ENCODE peak calls at places on chromosomes 3 and 15, in ten cellular contexts. M is endothelial cell of umbilical vein; E is left lung; U is GM06990; C is A549; S is glutamatergic neuron; Z is tibial artery; Q is astrocyte of the spinal cord; L is activated CD8-positive, alpha-beta T cell treated with anti-CD3 and anti-CD28 coated beads for 36 hours; W is hepatocyte. J is an unnamed sample.

GRCh38 chr15:69780981-69781380 is 316.7 kb downstream of the TLE3 start:
- DNase-seq in M (no peak), E (no peak), U (no peak), C (no peak), S (no peak), Z (no peak), Q (no peak), L (no peak), W (no peak), J (no peak)

GRCh38 chr15:39472661-39473657 is 107.9 kb upstream of the THBS1 start:
- DNase-seq in M (no peak), E (peak), U (no peak), C (no peak), S (no peak), Z (peak), Q (peak), L (no peak), W (peak), J (peak)

GRCh38 chr15:48415036-48415886 is 84.0 kb downstream of the DUT start:
- DNase-seq in M (peak), E (no peak), U (no peak), C (peak), S (peak), Z (no peak), Q (no peak), L (no peak), W (no peak), J (peak)

GRCh38 chr3:177060492-177060891 is 136.8 kb downstream of the TBL1XR1 start:
- DNase-seq in M (no peak), E (no peak), U (no peak), C (no peak), S (no peak), Z (no peak), Q (no peak), L (no peak), W (no peak), J (no peak)

GRCh38 chr15:95511680-95512079 is 818.8 kb upstream of the NR2F2 start:
- DNase-seq in M (peak), E (no peak), U (no peak), C (no peak), S (no peak), Z (no peak), Q (no peak), L (no peak), W (no peak), J (peak)

GRCh38 chr15:73955851-73956250 is 29.6 kb downstream of the LOXL1 start:
- DNase-seq in M (no peak), E (no peak), U (no peak), C (no peak), S (no peak), Z (peak), Q (no peak), L (no peak), W (no peak), J (no peak)

GRCh38 chr15:81357178-81357686 is 16.8 kb downstream of the TMC3 start:
- DNase-seq in M (no peak), E (no peak), U (no peak), C (no peak), S (no peak), Z (no peak), Q (no peak), L (no peak), W (no peak), J (no peak)

GRCh38 chr3:131110087-131110486 is 83.4 kb downstream of the NEK11 start:
- DNase-seq in M (peak), E (no peak), U (no peak), C (no peak), S (no peak), Z (no peak), Q (peak), L (no peak), W (no peak), J (peak)

GRCh38 chr3:42667523-42668402 is 14.3 kb downstream of the ZBTB47 start:
- DNase-seq in M (no peak), E (no peak), U (no peak), C (no peak), S (peak), Z (peak), Q (no peak), L (no peak), W (no peak), J (no peak)

DNA sequence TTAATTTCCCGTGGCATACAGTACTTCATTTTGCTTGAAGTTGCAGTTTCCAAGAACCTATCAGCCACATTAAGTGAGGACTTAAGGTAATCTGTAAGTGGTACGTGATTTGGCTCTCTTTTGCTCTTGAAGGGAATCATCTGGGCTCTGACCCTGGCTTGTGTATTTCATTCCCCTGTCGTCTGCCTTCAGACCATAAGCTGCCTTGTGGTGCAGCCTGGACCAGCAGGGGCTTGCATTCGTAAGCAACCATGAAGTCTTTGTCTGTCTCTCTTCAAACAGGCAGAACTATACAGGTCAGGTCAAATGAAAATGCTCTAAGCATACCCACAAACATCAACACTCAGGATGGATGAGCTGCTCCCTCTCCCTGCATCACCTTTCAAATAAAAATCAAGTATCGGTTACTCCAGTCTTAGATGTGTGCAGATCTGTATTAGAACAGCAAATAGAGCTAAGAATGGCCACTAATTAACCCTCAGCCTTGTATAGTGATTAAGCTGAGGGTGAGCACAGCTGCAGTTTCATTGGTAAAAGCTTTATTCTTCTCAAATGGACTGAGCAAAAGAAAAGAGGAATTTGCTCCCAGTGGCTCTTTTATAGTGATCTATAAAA is 268.6 kb upstream of the UBE2E1 start:
- DNase-seq in M (no peak), E (no peak), U (no peak), C (no peak), S (peak), Z (no peak), Q (no peak), L (no peak), W (no peak), J (no peak)
- TF ChIP-seq CTCF in M (no peak), E (no peak), U (no peak), C (no peak), S (no peak), Z (no peak), Q (no peak), L (no peak), W (no peak), J (no peak)

GRCh38 chr3:127254730-127255129 is 33.1 kb downstream of the PRR20G start:
- DNase-seq in M (no peak), E (no peak), U (no peak), C (peak), S (no peak), Z (no peak), Q (no peak), L (no peak), W (no peak), J (peak)
- TF ChIP-seq CTCF in M (peak), E (peak), U (peak), C (peak), S (no peak), Z (no peak), Q (no peak), L (no peak), W (peak), J (peak)

DNA sequence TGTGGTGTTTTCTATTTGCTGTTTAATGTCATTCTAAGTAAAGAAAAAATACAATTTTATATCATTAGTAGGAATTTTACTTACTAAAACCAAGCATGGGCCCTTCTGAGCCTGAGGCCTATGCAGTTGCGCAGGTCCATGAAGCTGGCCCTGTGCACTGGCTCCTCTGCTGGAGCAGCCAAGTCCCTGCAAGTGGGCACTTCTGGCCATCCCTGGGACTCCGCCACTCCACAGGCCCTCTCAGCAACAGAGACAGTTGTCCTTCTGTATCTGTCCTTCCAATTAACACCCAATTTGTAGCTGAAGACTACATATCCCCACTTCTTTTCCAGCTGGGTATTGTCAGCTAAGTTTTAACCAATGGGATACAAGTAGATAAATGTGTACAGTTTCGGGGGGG is 49.9 kb upstream of the RYK start:
- DNase-seq in M (no peak), E (no peak), U (no peak), C (no peak), S (peak), Z (no peak), Q (no peak), L (no peak), W (no peak), J (no peak)
- TF ChIP-seq CTCF in M (no peak), E (no peak), U (no peak), C (no peak), S (no peak), Z (no peak), Q (peak), L (no peak), W (peak), J (peak)

GRCh38 chr3:36944012-36944640 is 728 bp downstream of the TRANK1 start:
- DNase-seq in M (peak), E (peak), U (peak), C (peak), S (peak), Z (peak), Q (peak), L (peak), W (peak), J (peak)
- TF ChIP-seq CTCF in M (no peak), E (no peak), U (no peak), C (no peak), S (no peak), Z (no peak), Q (peak), L (no peak), W (no peak), J (peak)

GRCh38 chr3:141498592-141499223 is 11.9 kb downstream of the RASA2 start:
- DNase-seq in M (no peak), E (peak), U (peak), C (no peak), S (no peak), Z (no peak), Q (no peak), L (peak), W (no peak), J (no peak)
- TF ChIP-seq CTCF in M (no peak), E (no peak), U (no peak), C (no peak), S (no peak), Z (no peak), Q (no peak), L (no peak), W (no peak), J (no peak)

GRCh38 chr3:54538346-54538745 is 389.5 kb downstream of the LRTM1 start:
- DNase-seq in M (no peak), E (no peak), U (no peak), C (no peak), S (no peak), Z (no peak), Q (no peak), L (no peak), W (no peak), J (no peak)
- TF ChIP-seq CTCF in M (no peak), E (no peak), U (no peak), C (no peak), S (peak), Z (no peak), Q (no peak), L (no peak), W (no peak), J (no peak)

GRCh38 chr3:31425401-31425800 is 107.3 kb upstream of the STT3B start:
- DNase-seq in M (no peak), E (no peak), U (no peak), C (no peak), S (no peak), Z (no peak), Q (no peak), L (no peak), W (no peak), J (no peak)

GRCh38 chr3:31423522-31423921 is 109.2 kb upstream of the STT3B start:
- DNase-seq in M (no peak), E (no peak), U (no peak), C (no peak), S (no peak), Z (no peak), Q (peak), L (no peak), W (peak), J (peak)

GRCh38 chr3:31422237-31422636 is 110.5 kb upstream of the STT3B start:
- DNase-seq in M (no peak), E (no peak), U (no peak), C (no peak), S (no peak), Z (no peak), Q (no peak), L (no peak), W (no peak), J (no peak)

GRCh38 chr3:31431322-31431721 is 101.4 kb upstream of the STT3B start:
- DNase-seq in M (no peak), E (no peak), U (no peak), C (no peak), S (no peak), Z (no peak), Q (no peak), L (no peak), W (no peak), J (no peak)

GRCh38 chr3:31427623-31428022 is 105.1 kb upstream of the STT3B start:
- DNase-seq in M (no peak), E (no peak), U (no peak), C (no peak), S (no peak), Z (no peak), Q (no peak), L (no peak), W (no peak), J (no peak)
- TF ChIP-seq CTCF in M (no peak), E (no peak), U (no peak), C (no peak), S (no peak), Z (no peak), Q (no peak), L (no peak), W (no peak), J (no peak)

GRCh38 chr15:93515256-93516044 is 426.4 kb upstream of the RGMA start:
- DNase-seq in M (no peak), E (no peak), U (no peak), C (no peak), S (no peak), Z (no peak), Q (no peak), L (no peak), W (no peak), J (no peak)
- TF ChIP-seq CTCF in M (no peak), E (no peak), U (no peak), C (no peak), S (no peak), Z (no peak), Q (no peak), L (no peak), W (no peak), J (no peak)

DNA sequence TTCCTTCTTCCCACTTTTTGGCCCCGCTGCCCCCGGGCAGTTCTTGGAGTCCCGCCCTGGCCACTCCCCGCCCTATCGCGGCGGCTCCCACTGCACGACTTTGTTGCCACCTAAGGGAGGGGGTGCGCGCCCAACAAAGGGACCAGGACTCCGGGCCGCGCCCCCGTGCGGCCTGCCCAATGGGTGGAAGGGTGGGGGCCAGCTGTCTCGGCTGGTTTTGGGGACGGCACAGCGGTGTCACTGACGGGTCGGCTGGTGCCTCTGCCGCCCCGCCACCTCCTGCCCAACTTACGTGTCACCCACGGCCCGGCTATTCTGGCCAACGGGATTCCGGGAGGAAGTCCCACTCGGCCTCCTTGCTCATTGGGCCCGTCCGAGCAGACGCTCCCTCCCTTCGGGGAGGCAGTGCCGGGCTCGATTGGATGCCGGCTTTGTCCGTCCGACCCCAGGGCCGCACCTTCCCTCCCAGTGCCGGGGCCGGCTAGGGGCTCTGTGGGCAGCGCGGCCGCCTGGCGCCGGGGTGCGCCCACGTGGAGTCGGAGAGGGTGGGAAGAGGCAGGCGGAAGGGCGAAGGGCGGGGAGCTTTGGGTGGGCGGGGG is at the start of gene GOLIM4:
- DNase-seq in M (peak), E (peak), U (peak), C (peak), S (peak), Z (peak), Q (peak), L (peak), W (peak), J (peak)
- TF ChIP-seq CTCF in M (no peak), E (no peak), U (peak), C (no peak), S (no peak), Z (no peak), Q (peak), L (no peak), W (peak), J (no peak)

J was measured in fibroblast of pulmonary artery.